ENCODE peak calls at places on chromosomes 5 and 9, in ten cellular contexts. D, M, W, X, S, T, V, B, E and C are unnamed samples.

GRCh38 chr9:127198587-127198986 is 66.0 kb upstream of the GARNL3 start:
- DNase-seq in D (no peak), M (no peak), W (no peak), X (no peak), S (no peak), T (no peak), V (no peak), B (no peak), E (no peak), C (no peak)

GRCh38 chr5:155481182-155481581 is 467.6 kb downstream of the KIF4B start:
- DNase-seq in D (no peak), M (no peak), W (no peak), X (no peak), S (no peak), T (no peak), V (no peak), B (no peak), E (no peak), C (no peak)

GRCh38 chr5:89556215-89557009 is 673.4 kb upstream of the MEF2C start:
- DNase-seq in D (no peak), M (peak; percentile 59), W (peak; percentile 38), X (no peak), S (no peak), T (no peak), V (no peak), B (peak; percentile 33), E (no peak), C (no peak)

GRCh38 chr9:18747590-18747989 is 273.6 kb downstream of the ADAMTSL1 start:
- DNase-seq in D (no peak), M (no peak), W (no peak), X (no peak), S (no peak), T (no peak), V (no peak), B (no peak), E (no peak), C (no peak)

GRCh38 chr9:114392749-114393112 is 4.9 kb upstream of the AKNA start:
- DNase-seq in D (no peak), M (peak; percentile 60), W (no peak), X (peak; percentile 64), S (no peak), T (no peak), V (no peak), B (no peak), E (no peak), C (no peak)

GRCh38 chr9:12849486-12850010 is 74.7 kb downstream of the LURAP1L start:
- DNase-seq in D (no peak), M (no peak), W (peak; percentile 4), X (no peak), S (no peak), T (no peak), V (no peak), B (no peak), E (no peak), C (no peak)

GRCh38 chr5:59275170-59275536 is 618.4 kb downstream of the PDE4D start:
- DNase-seq in D (no peak), M (no peak), W (no peak), X (no peak), S (no peak), T (no peak), V (no peak), B (peak; percentile 48), E (no peak), C (no peak)

GRCh38 chr9:129352157-129352870 is 174.3 kb upstream of the IER5L start:
- DNase-seq in D (no peak), M (no peak), W (no peak), X (no peak), S (no peak), T (no peak), V (peak; percentile 57), B (no peak), E (no peak), C (no peak)

GRCh38 chr9:130896233-130897012 is at the start of gene QRFP:
- DNase-seq in D (no peak), M (no peak), W (no peak), X (peak; percentile 5), S (no peak), T (no peak), V (no peak), B (no peak), E (no peak), C (no peak)

GRCh38 chr5:56279291-56279690 is 46.2 kb upstream of the ANKRD55 start:
- DNase-seq in D (no peak), M (no peak), W (no peak), X (no peak), S (no peak), T (no peak), V (no peak), B (no peak), E (no peak), C (no peak)
- H3K9me3 ChIP-seq in D (no peaks in the 10 kb centered on the region), M (no peaks in the 10 kb centered on the region), W (no peaks in the 10 kb centered on the region), X (no peaks in the 10 kb centered on the region), S (no peaks in the 10 kb centered on the region), T (no peaks in the 10 kb centered on the region), V (no peaks in the 10 kb centered on the region), B (no peaks in the 10 kb centered on the region), E (no peaks in the 10 kb centered on the region), C (no peaks in the 10 kb centered on the region)

DNA sequence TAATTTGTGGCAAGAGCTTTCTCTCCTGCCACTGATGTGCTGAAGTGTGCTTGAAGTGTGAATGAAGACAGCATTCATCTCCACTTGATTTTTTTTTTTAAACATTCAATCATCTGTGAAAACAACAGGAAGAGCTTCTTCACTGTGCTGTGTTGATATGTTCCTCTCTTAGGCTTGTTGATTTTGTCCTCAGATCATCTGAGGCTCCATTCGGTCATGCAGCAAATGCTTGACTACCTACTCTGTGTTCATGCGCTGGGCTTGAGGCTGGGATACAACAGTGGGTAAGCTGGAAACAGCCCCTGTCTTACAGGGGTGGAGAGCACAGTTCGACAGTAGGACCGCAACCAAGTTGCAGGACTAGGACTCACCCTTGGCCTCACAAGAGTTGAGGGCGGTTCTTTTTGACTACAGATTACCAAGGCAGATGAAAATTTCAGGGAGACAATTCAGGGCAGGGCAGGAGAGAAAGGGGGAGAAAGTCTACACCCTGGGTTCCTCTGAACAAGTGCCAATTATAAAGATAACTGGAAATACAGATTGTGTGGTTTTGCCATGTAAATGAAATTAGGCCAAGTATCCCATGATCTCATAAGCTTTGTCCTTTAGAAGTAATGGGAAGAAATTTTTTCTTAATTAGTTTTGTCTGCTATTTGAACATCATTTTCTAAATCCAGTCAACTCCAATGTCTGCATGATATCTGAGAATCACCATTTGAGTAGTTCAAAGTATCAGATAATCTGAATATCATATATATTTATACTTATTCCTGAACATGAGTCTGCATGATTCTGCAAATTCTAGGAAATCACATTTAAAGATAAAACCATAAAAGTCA is 31.0 kb upstream of the F2R start:
- DNase-seq in D (no peak), M (no peak), W (no peak), X (no peak), S (no peak), T (no peak), V (no peak), B (no peak), E (no peak), C (no peak)
- H3K4me3 ChIP-seq in D (no peak overlapping the region), M (no peak overlapping the region), W (no peak overlapping the region), X (no peak overlapping the region), S (no peak overlapping the region), T (no peak overlapping the region), V (no peak overlapping the region), B (no peak overlapping the region), E (no peak overlapping the region), C (no peak overlapping the region)

DNA sequence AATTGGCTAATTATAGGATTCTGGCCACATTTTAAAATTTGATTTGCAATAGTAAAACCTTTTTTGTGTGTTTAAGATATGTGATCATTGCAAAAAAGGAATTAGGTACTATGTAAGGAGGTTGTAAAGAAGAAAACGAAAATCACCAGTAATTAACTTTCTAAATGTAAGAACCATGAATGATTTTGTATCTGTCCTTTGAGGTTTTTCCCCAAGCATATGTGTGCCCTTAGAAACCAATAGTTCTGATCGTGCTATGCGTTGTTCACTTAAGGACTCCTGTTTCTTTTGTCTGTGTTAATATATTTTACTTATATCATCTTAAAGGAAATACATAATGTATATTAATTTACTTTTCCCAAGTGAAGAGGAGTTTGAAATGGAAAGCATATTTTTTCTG is 410.2 kb downstream of the PSAT1 start:
- DNase-seq in D (no peak), M (no peak), W (no peak), X (no peak), S (no peak), T (no peak), V (no peak), B (no peak), E (no peak), C (no peak)
- H3K9me3 ChIP-seq in D (no peaks in the 10 kb centered on the region), M (no peaks in the 10 kb centered on the region), W (peaks cover 2% of the 10 kb centered on the region), X (no peaks in the 10 kb centered on the region), S (no peaks in the 10 kb centered on the region), T (no peaks in the 10 kb centered on the region), V (no peaks in the 10 kb centered on the region), B (no peaks in the 10 kb centered on the region), E (no peaks in the 10 kb centered on the region), C (no peaks in the 10 kb centered on the region)

GRCh38 chr9:110935829-110936228 is 102.4 kb downstream of the LPAR1 start:
- DNase-seq in D (no peak), M (no peak), W (no peak), X (no peak), S (no peak), T (no peak), V (peak; percentile 19), B (no peak), E (no peak), C (no peak)

GRCh38 chr9:110936252-110936651 is 102.0 kb downstream of the LPAR1 start:
- DNase-seq in D (no peak), M (no peak), W (no peak), X (no peak), S (no peak), T (no peak), V (no peak), B (no peak), E (no peak), C (no peak)

GRCh38 chr9:110939053-110939452 is 99.2 kb downstream of the LPAR1 start:
- DNase-seq in D (no peak), M (no peak), W (no peak), X (no peak), S (no peak), T (no peak), V (no peak), B (no peak), E (no peak), C (no peak)

GRCh38 chr9:110939573-110939972 is 98.7 kb downstream of the LPAR1 start:
- DNase-seq in D (no peak), M (no peak), W (no peak), X (no peak), S (no peak), T (no peak), V (no peak), B (no peak), E (no peak), C (no peak)

DNA sequence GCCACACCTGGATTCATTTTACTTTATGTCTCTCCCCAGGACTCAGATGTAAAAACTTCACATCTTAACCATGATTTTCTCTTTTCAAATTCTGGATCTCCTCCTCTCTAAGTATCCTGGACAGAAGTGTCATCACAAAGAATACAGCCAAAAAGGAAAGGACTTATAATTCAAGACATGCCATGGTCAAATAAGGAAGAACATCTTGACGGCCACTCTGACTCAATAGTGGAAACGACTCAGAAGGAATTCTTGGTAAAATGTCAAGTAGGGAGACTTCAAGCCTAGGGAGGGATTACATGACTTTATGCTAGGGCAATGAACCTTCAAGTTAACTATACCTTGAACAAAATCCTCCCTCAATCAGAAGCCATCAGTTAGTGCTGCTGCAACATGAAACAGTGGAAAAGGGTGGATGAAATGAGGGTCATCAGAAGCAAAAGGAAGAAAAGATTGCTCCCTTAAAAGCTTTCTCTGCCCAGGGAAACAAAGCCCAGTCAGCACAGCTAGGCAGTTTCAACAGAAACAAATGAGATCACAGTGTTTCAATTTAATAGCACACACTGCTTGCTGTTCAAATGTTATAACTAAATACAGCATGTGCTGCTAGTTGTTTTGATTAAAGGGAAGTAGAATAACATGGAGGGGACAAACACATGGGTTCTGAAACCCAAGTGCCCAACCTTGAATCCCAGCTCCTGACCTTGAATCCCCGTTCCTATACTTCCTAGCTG is 101.4 kb downstream of the LPAR1 start:
- DNase-seq in D (no peak), M (no peak), W (no peak), X (no peak), S (no peak), T (no peak), V (no peak), B (no peak), E (no peak), C (no peak)
- H3K4me3 ChIP-seq in D (no peak overlapping the region), M (no peak overlapping the region), W (no peak overlapping the region), X (no peak overlapping the region), S (no peak overlapping the region), T (no peak overlapping the region), V (no peak overlapping the region), B (no peak overlapping the region), E (no peak overlapping the region), C (no peak overlapping the region)